ENCODE peak calls at places on chromosomes 16 and 17, in four cellular contexts. S, E, Q and N are unnamed samples.

GRCh38 chr17:44911133-44912001 is 3.9 kb downstream of the GFAP start:
- DNase-seq in S (peak), E (peak), Q (peak), N (no peak)

GRCh38 chr16:80627108-80627507 is 86.3 kb downstream of the DYNLRB2 start:
- DNase-seq in S (peak), E (no peak), Q (no peak), N (no peak)

GRCh38 chr16:88384222-88385111 is 1.7 kb downstream of the ZNF469 start:
- DNase-seq in S (no peak), E (no peak), Q (no peak), N (no peak)

GRCh38 chr17:74633261-74633783 is 9.8 kb upstream of the CD300E start:
- DNase-seq in S (no peak), E (no peak), Q (no peak), N (no peak)

GRCh38 chr16:85188822-85189672 is 76.8 kb upstream of the CIBAR2 start:
- DNase-seq in S (no peak), E (no peak), Q (no peak), N (no peak)

GRCh38 chr17:21374455-21375161 is 1.5 kb upstream of the KCNJ12 start:
- DNase-seq in S (peak), E (no peak), Q (no peak), N (no peak)

GRCh38 chr17:17778308-17779014 is 58.3 kb downstream of the SREBF1 start:
- DNase-seq in S (no peak), E (no peak), Q (no peak), N (no peak)

GRCh38 chr17:73103661-73104335 is 11.3 kb upstream of the SLC39A11 start:
- DNase-seq in S (no peak), E (no peak), Q (no peak), N (no peak)

GRCh38 chr17:77681820-77682219 is 276.7 kb upstream of the TNRC6C start:
- DNase-seq in S (no peak), E (no peak), Q (no peak), N (no peak)